ENCODE peak calls at places on chromosomes 13 and 19, in eight cellular contexts. D, K, U, R, A, Y, Q and S are unnamed samples.

GRCh38 chr19:40576181-40576584 is 490 bp upstream of the SHKBP1 start:
- DNase-seq in D (no peak), K (no peak), U (no peak), R (no peak), A (no peak), Y (no peak), Q (peak), S (no peak)

GRCh38 chr13:46496086-46496485 is 56.9 kb upstream of the LRCH1 start:
- DNase-seq in D (no peak), K (no peak), U (no peak), R (no peak), A (no peak), Y (no peak), Q (no peak), S (no peak)

GRCh38 chr19:27890696-27891095 is 1322.3 kb downstream of the UQCRFS1 start:
- DNase-seq in D (no peak), K (no peak), U (no peak), R (no peak), A (no peak), Y (no peak), Q (no peak), S (no peak)

GRCh38 chr19:38838986-38839761 is 7.6 kb upstream of the ECH1 start:
- DNase-seq in D (no peak), K (no peak), U (no peak), R (no peak), A (no peak), Y (no peak), Q (peak), S (no peak)

GRCh38 chr19:4474504-4475136 is 2.5 kb downstream of the HDGFL2 start:
- DNase-seq in D (no peak), K (no peak), U (peak), R (no peak), A (peak), Y (peak), Q (peak), S (no peak)

GRCh38 chr13:112956516-112957294 is 12.3 kb upstream of the MCF2L start:
- DNase-seq in D (no peak), K (no peak), U (no peak), R (no peak), A (no peak), Y (no peak), Q (no peak), S (no peak)

GRCh38 chr19:6412111-6412999 is 12.3 kb downstream of the KHSRP start:
- DNase-seq in D (no peak), K (peak), U (no peak), R (peak), A (peak), Y (peak), Q (peak), S (peak)

GRCh38 chr13:40031031-40031430 is 375.6 kb downstream of the COG6 start:
- DNase-seq in D (no peak), K (no peak), U (peak), R (no peak), A (no peak), Y (no peak), Q (no peak), S (no peak)

GRCh38 chr19:22331521-22331920 is 45.3 kb downstream of the ZNF729 start:
- DNase-seq in D (no peak), K (no peak), U (no peak), R (no peak), A (no peak), Y (no peak), Q (no peak), S (no peak)

GRCh38 chr13:98563071-98563470 is 13.8 kb downstream of the STK24 start:
- DNase-seq in D (no peak), K (peak), U (no peak), R (peak), A (no peak), Y (no peak), Q (no peak), S (peak)

GRCh38 chr13:98539655-98540054 is 37.3 kb downstream of the STK24 start:
- DNase-seq in D (no peak), K (no peak), U (no peak), R (peak), A (no peak), Y (no peak), Q (no peak), S (no peak)

GRCh38 chr19:16098821-16099220 is 12.9 kb upstream of the RAB8A start:
- DNase-seq in D (no peak), K (no peak), U (no peak), R (no peak), A (no peak), Y (no peak), Q (no peak), S (no peak)

GRCh38 chr19:16095071-16095571 is 16.6 kb upstream of the RAB8A start:
- DNase-seq in D (no peak), K (no peak), U (no peak), R (no peak), A (no peak), Y (no peak), Q (no peak), S (no peak)

GRCh38 chr19:16100524-16100923 is 11.2 kb upstream of the RAB8A start:
- DNase-seq in D (no peak), K (no peak), U (no peak), R (no peak), A (no peak), Y (no peak), Q (no peak), S (no peak)

GRCh38 chr19:16096281-16096855 is 15.3 kb upstream of the RAB8A start:
- DNase-seq in D (no peak), K (no peak), U (no peak), R (no peak), A (no peak), Y (no peak), Q (no peak), S (no peak)

DNA sequence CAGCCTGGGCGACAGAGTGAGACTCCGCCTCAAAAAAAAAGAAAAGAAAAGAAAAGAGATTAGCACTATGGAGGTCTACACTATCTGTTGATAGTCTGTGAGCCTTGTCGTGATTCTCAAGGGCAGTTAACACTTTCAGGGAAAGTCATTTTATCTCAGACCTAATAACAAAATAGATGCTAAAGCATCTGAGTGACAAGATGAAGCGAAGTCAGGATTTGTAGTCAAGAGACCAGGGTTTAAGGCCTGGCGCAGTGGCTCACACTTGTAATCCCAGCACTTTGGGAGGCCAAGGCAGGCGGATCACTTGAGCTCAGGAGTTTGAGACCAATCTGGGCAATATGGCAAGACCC is 13.3 kb upstream of the RAB8A start:
- DNase-seq in D (no peak), K (no peak), U (no peak), R (no peak), A (no peak), Y (no peak), Q (no peak), S (no peak)
- H3K27ac ChIP-seq in D (peak), K (no peak), U (no peak), R (peak), A (no peak), Y (no peak), Q (no peak), S (no peak)

GRCh38 chr13:95341441-95341840 is 40.2 kb upstream of the ABCC4 start:
- DNase-seq in D (no peak), K (no peak), U (no peak), R (no peak), A (no peak), Y (no peak), Q (no peak), S (no peak)

GRCh38 chr13:95349267-95349666 is 48.0 kb upstream of the ABCC4 start:
- DNase-seq in D (no peak), K (no peak), U (peak), R (no peak), A (no peak), Y (no peak), Q (no peak), S (no peak)

GRCh38 chr13:95338905-95339304 is 37.7 kb upstream of the ABCC4 start:
- DNase-seq in D (no peak), K (no peak), U (no peak), R (peak), A (no peak), Y (no peak), Q (no peak), S (no peak)

GRCh38 chr13:95343944-95344343 is 42.7 kb upstream of the ABCC4 start:
- DNase-seq in D (no peak), K (no peak), U (no peak), R (no peak), A (no peak), Y (no peak), Q (no peak), S (no peak)
- H3K27ac ChIP-seq in D (no peak), K (no peak), U (no peak), R (no peak), A (no peak), Y (no peak), Q (no peak), S (no peak)

DNA sequence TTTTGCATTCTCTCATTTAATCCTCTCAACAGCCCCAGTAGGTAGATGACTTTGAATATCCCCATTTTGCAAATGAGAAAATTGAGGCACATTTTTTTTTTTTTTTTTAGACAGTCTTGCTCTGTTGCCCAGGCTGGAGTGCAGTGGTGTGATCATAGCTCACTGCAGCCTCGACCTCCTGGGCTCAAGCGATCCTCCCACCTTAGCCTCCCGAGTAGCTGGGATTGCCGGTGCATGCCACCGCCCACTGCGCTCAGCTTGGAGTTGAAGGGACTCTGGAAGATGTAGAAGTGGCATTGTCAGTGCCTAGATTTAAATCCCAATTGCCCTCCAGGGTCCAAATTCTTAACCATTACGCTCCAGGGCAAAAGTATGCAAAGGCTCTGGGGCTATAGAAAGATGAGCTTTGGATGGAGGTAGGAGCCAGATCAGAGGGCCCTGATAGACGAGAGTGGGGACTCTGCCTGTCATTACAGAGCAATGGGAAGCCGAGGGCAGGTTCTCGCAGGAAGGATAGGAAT is 813 bp upstream of the MCOLN1 start:
- DNase-seq in D (no peak), K (no peak), U (no peak), R (no peak), A (no peak), Y (no peak), Q (peak), S (no peak)
- H3K27ac ChIP-seq in D (peak), K (no peak), U (peak), R (peak), A (peak), Y (peak), Q (peak), S (no peak)

DNA sequence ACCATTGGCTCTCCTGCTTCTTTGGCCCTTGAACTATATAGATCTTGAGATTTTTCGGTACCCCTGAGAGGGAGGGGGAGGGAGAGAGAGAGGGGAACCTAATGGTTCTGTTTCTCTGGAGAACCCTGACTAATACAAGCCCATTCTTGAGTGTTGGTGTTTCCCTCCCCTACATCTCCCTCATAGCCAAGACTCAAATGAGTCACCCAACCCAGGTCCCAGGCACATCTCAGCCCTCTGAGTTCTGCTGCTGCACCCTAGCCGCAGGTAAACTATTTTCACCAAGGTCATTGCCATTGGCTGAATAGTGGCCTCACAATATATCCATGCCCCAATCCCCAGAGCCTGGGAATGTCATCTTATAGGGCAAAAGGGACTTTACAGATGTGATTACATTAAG is 225.8 kb upstream of the MAB21L1 start:
- DNase-seq in D (no peak), K (no peak), U (no peak), R (no peak), A (no peak), Y (no peak), Q (no peak), S (no peak)
- H3K27ac ChIP-seq in D (no peak), K (no peak), U (peak), R (no peak), A (no peak), Y (no peak), Q (no peak), S (no peak)

DNA sequence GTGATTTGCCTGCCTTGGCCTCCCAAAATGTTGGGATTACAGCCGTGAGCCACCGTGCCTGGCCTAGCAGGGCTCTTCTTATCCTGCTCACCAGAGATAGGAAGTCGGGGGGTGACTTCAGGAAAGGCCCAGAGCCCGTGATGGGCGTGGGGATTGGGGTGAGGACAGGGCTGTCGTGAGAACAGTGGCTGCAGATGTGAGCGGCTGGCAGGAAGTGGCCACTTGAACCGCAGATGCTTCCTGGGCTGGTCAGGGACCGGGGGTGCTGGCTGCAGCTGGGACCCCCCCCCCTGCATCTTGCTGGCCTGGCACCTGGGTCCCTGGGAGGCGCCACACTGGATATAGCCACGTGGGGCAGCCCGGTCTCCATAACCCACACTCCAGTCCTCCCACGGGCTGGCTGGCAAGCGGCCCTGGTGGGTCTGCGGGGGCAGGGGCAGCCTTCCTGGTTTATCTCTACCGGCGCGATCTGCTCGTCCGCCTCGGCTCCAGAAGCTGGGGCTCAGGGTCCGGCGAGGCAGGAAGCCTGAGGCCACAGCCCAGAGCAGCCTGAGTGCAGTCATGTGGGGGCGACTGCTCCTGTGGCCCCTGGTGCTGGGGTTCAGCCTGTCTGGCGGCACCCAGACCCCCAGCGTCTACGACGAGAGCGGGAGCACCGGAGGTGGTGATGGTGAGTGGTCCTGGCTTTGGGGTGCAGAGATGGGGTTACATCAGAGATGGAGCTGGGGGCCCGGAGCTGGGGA is at the start of gene F2RL3:
- DNase-seq in D (no peak), K (no peak), U (peak), R (peak), A (no peak), Y (peak), Q (peak), S (no peak)
- H3K27ac ChIP-seq in D (peak), K (peak), U (no peak), R (no peak), A (no peak), Y (peak), Q (peak), S (no peak)